ENCODE peak calls at places on chromosomes 3 and 15, in ten cellular contexts. One of them, this sample, is unnamed.

GRCh38 chr3:158105124-158105709 is 1.0 kb downstream of the SHOX2 start:
- DNase-seq in pancreas: no peak
- DNase-seq in AG09309: no peak
- DNase-seq in mammary epithelial cell: peak
- DNase-seq in PC-3: no peak
- DNase-seq in GM12878: no peak
- DNase-seq in foreskin fibroblast: peak
- DNase-seq in AG09319: peak
- DNase-seq in right lobe of liver: peak
- DNase-seq in tibial artery: peak
- DNase-seq in this sample: peak

GRCh38 chr15:99439524-99439835 is 126.3 kb upstream of the MEF2A start:
- DNase-seq in pancreas: no peak
- DNase-seq in AG09309: no peak
- DNase-seq in mammary epithelial cell: no peak
- DNase-seq in PC-3: no peak
- DNase-seq in GM12878: no peak
- DNase-seq in foreskin fibroblast: no peak
- DNase-seq in AG09319: no peak
- DNase-seq in right lobe of liver: no peak
- DNase-seq in tibial artery: peak
- DNase-seq in this sample: no peak

GRCh38 chr15:35117508-35118280 is 32.6 kb upstream of the NANOGP8 start:
- DNase-seq in pancreas: no peak
- DNase-seq in AG09309: no peak
- DNase-seq in mammary epithelial cell: no peak
- DNase-seq in PC-3: peak
- DNase-seq in GM12878: no peak
- DNase-seq in foreskin fibroblast: no peak
- DNase-seq in AG09319: no peak
- DNase-seq in right lobe of liver: no peak
- DNase-seq in tibial artery: no peak
- DNase-seq in this sample: no peak

GRCh38 chr15:75449585-75450306 is 1.7 kb downstream of the SIN3A start:
- DNase-seq in pancreas: peak
- DNase-seq in AG09309: no peak
- DNase-seq in mammary epithelial cell: no peak
- DNase-seq in PC-3: no peak
- DNase-seq in GM12878: no peak
- DNase-seq in foreskin fibroblast: no peak
- DNase-seq in AG09319: no peak
- DNase-seq in right lobe of liver: no peak
- DNase-seq in tibial artery: peak
- DNase-seq in this sample: no peak

GRCh38 chr15:70314652-70315051 is 216.9 kb upstream of the TLE3 start:
- DNase-seq in pancreas: no peak
- DNase-seq in AG09309: no peak
- DNase-seq in mammary epithelial cell: no peak
- DNase-seq in PC-3: no peak
- DNase-seq in GM12878: no peak
- DNase-seq in foreskin fibroblast: no peak
- DNase-seq in AG09319: no peak
- DNase-seq in right lobe of liver: no peak
- DNase-seq in tibial artery: no peak
- DNase-seq in this sample: no peak

GRCh38 chr3:134618473-134618860 is 32.4 kb downstream of the KY start:
- DNase-seq in pancreas: no peak
- DNase-seq in AG09309: no peak
- DNase-seq in mammary epithelial cell: no peak
- DNase-seq in PC-3: no peak
- DNase-seq in GM12878: no peak
- DNase-seq in foreskin fibroblast: no peak
- DNase-seq in AG09319: no peak
- DNase-seq in right lobe of liver: no peak
- DNase-seq in tibial artery: no peak
- DNase-seq in this sample: no peak

GRCh38 chr15:78873796-78874761 is 1.4 kb downstream of the MORF4L1 start:
- DNase-seq in pancreas: no peak
- DNase-seq in AG09309: no peak
- DNase-seq in mammary epithelial cell: peak
- DNase-seq in PC-3: peak
- DNase-seq in GM12878: no peak
- DNase-seq in foreskin fibroblast: peak
- DNase-seq in AG09319: no peak
- DNase-seq in right lobe of liver: peak
- DNase-seq in tibial artery: peak
- DNase-seq in this sample: no peak

GRCh38 chr15:58213587-58214360 is 75.6 kb downstream of the AQP9 start:
- DNase-seq in pancreas: no peak
- DNase-seq in AG09309: peak
- DNase-seq in mammary epithelial cell: no peak
- DNase-seq in PC-3: no peak
- DNase-seq in GM12878: no peak
- DNase-seq in foreskin fibroblast: peak
- DNase-seq in AG09319: peak
- DNase-seq in right lobe of liver: no peak
- DNase-seq in tibial artery: no peak
- DNase-seq in this sample: peak

GRCh38 chr3:64351713-64352595 is 126.7 kb upstream of the PRICKLE2 start:
- DNase-seq in pancreas: peak
- DNase-seq in AG09309: no peak
- DNase-seq in mammary epithelial cell: peak
- DNase-seq in PC-3: no peak
- DNase-seq in GM12878: no peak
- DNase-seq in foreskin fibroblast: peak
- DNase-seq in AG09319: no peak
- DNase-seq in right lobe of liver: no peak
- DNase-seq in tibial artery: no peak
- DNase-seq in this sample: peak

GRCh38 chr15:85168642-85169173 is 187.1 kb downstream of the PDE8A start:
- DNase-seq in pancreas: peak
- DNase-seq in AG09309: no peak
- DNase-seq in mammary epithelial cell: peak
- DNase-seq in PC-3: peak
- DNase-seq in GM12878: no peak
- DNase-seq in foreskin fibroblast: peak
- DNase-seq in AG09319: no peak
- DNase-seq in right lobe of liver: peak
- DNase-seq in tibial artery: no peak
- DNase-seq in this sample: peak

GRCh38 chr3:183092256-183092655 is 7.0 kb downstream of the MCCC1 start:
- DNase-seq in pancreas: no peak
- DNase-seq in AG09309: no peak
- DNase-seq in mammary epithelial cell: no peak
- DNase-seq in PC-3: no peak
- DNase-seq in GM12878: no peak
- DNase-seq in foreskin fibroblast: no peak
- DNase-seq in AG09319: no peak
- DNase-seq in right lobe of liver: no peak
- DNase-seq in tibial artery: no peak
- DNase-seq in this sample: no peak

GRCh38 chr3:30658328-30659052 is 52.1 kb downstream of the TGFBR2 start:
- DNase-seq in pancreas: no peak
- DNase-seq in AG09309: no peak
- DNase-seq in mammary epithelial cell: peak
- DNase-seq in PC-3: peak
- DNase-seq in GM12878: peak
- DNase-seq in foreskin fibroblast: peak
- DNase-seq in AG09319: no peak
- DNase-seq in right lobe of liver: no peak
- DNase-seq in tibial artery: no peak
- DNase-seq in this sample: peak

GRCh38 chr3:155995525-155996370 is 124.6 kb upstream of the KCNAB1 start:
- DNase-seq in pancreas: no peak
- DNase-seq in AG09309: peak
- DNase-seq in mammary epithelial cell: peak
- DNase-seq in PC-3: peak
- DNase-seq in GM12878: no peak
- DNase-seq in foreskin fibroblast: peak
- DNase-seq in AG09319: peak
- DNase-seq in right lobe of liver: no peak
- DNase-seq in tibial artery: no peak
- DNase-seq in this sample: peak

GRCh38 chr3:195900426-195901355 is 7.7 kb downstream of the TNK2 start:
- DNase-seq in pancreas: no peak
- DNase-seq in AG09309: no peak
- DNase-seq in mammary epithelial cell: peak
- DNase-seq in PC-3: peak
- DNase-seq in GM12878: no peak
- DNase-seq in foreskin fibroblast: peak
- DNase-seq in AG09319: no peak
- DNase-seq in right lobe of liver: peak
- DNase-seq in tibial artery: peak
- DNase-seq in this sample: peak

DNA sequence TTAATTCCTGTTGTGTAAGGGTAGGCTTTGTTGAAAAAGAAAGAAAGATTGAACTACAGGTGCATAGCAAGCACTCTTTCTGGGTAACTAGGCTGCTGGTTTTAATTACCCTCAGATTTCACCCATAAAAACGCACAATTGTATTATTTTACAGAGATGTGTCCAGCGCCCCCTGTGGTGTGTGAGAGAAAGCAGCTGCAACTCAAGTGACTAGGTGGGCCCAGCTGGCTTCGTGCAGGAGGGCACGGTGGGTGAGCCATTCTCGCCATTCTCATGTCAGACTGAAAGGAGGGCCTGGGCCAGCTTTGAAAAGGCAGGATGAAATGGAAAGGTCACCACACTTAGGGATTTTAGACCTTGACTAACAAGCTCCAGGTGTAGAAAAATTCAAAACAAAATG is 122.6 kb downstream of the LRIG1 start:
- DNase-seq in pancreas: no peak
- DNase-seq in AG09309: no peak
- DNase-seq in mammary epithelial cell: no peak
- DNase-seq in PC-3: peak
- DNase-seq in GM12878: no peak
- DNase-seq in foreskin fibroblast: peak
- DNase-seq in AG09319: no peak
- DNase-seq in right lobe of liver: no peak
- DNase-seq in tibial artery: no peak
- DNase-seq in this sample: peak
- TF ChIP-seq CTCF in pancreas: peak
- TF ChIP-seq CTCF in AG09309: peak
- TF ChIP-seq CTCF in mammary epithelial cell: peak
- TF ChIP-seq CTCF in PC-3: peak
- TF ChIP-seq CTCF in GM12878: peak
- TF ChIP-seq CTCF in foreskin fibroblast: peak
- TF ChIP-seq CTCF in AG09319: peak
- TF ChIP-seq CTCF in right lobe of liver: peak
- TF ChIP-seq CTCF in tibial artery: no peak
- TF ChIP-seq CTCF in this sample: peak

GRCh38 chr3:52197842-52198625 is at the start of gene ALAS1:
- DNase-seq in pancreas: peak
- DNase-seq in AG09309: no peak
- DNase-seq in mammary epithelial cell: peak
- DNase-seq in PC-3: peak
- DNase-seq in GM12878: peak
- DNase-seq in foreskin fibroblast: peak
- DNase-seq in AG09319: peak
- DNase-seq in right lobe of liver: peak
- DNase-seq in tibial artery: peak
- DNase-seq in this sample: peak
- TF ChIP-seq CTCF in pancreas: no peak
- TF ChIP-seq CTCF in AG09309: no peak
- TF ChIP-seq CTCF in mammary epithelial cell: no peak
- TF ChIP-seq CTCF in PC-3: no peak
- TF ChIP-seq CTCF in GM12878: no peak
- TF ChIP-seq CTCF in foreskin fibroblast: no peak
- TF ChIP-seq CTCF in AG09319: no peak
- TF ChIP-seq CTCF in right lobe of liver: no peak
- TF ChIP-seq CTCF in tibial artery: peak
- TF ChIP-seq CTCF in this sample: no peak

DNA sequence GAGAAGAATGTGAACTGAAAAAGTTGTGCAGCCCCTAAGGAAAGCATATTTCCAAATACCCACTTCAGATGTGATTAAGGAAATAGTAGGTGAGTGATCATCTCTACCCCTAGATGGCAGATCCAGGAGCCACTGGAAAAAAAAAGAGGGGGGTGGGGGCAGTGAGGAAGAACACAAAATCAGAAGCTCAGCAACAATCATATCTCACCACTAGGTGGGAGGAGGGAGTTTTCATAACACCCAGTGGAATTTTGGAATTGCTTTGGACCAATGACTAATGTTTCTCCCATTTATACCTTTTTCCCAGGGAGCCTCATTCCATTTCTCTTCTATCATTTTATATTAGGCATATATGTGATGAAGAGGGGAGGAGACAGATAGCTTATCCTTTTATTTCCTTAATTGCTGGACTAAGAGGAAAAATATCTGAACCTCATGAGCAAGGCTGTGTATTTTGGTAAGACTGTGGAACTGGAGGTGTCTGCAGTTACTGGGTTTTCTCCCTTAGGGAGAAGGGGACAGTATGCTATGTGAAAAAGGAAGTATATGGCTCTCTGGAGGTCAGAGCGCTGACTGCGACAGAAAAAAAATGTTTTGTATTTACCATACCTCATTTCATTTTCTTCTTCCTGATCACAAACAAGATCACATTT is 363.4 kb downstream of the GAP43 start:
- DNase-seq in pancreas: no peak
- DNase-seq in AG09309: no peak
- DNase-seq in mammary epithelial cell: peak
- DNase-seq in PC-3: peak
- DNase-seq in GM12878: no peak
- DNase-seq in foreskin fibroblast: peak
- DNase-seq in AG09319: no peak
- DNase-seq in right lobe of liver: no peak
- DNase-seq in tibial artery: no peak
- DNase-seq in this sample: peak
- TF ChIP-seq CTCF in pancreas: no peak
- TF ChIP-seq CTCF in AG09309: peak
- TF ChIP-seq CTCF in mammary epithelial cell: peak
- TF ChIP-seq CTCF in PC-3: peak
- TF ChIP-seq CTCF in GM12878: peak
- TF ChIP-seq CTCF in foreskin fibroblast: peak
- TF ChIP-seq CTCF in AG09319: peak
- TF ChIP-seq CTCF in right lobe of liver: peak
- TF ChIP-seq CTCF in tibial artery: no peak
- TF ChIP-seq CTCF in this sample: no peak

GRCh38 chr15:77455696-77456293 is 35.1 kb downstream of the HMG20A start:
- DNase-seq in pancreas: no peak
- DNase-seq in AG09309: peak
- DNase-seq in mammary epithelial cell: no peak
- DNase-seq in PC-3: no peak
- DNase-seq in GM12878: no peak
- DNase-seq in foreskin fibroblast: peak
- DNase-seq in AG09319: peak
- DNase-seq in right lobe of liver: no peak
- DNase-seq in tibial artery: no peak
- DNase-seq in this sample: peak
- TF ChIP-seq CTCF in pancreas: no peak
- TF ChIP-seq CTCF in AG09309: no peak
- TF ChIP-seq CTCF in mammary epithelial cell: no peak
- TF ChIP-seq CTCF in PC-3: no peak
- TF ChIP-seq CTCF in GM12878: no peak
- TF ChIP-seq CTCF in foreskin fibroblast: no peak
- TF ChIP-seq CTCF in AG09319: no peak
- TF ChIP-seq CTCF in right lobe of liver: no peak
- TF ChIP-seq CTCF in tibial artery: no peak
- TF ChIP-seq CTCF in this sample: no peak

This sample was measured in MCF 10A.